ENCODE peak calls at places on chromosomes 16 and 17, in seven cellular contexts. A is HCT116, R is ovary, G is body of pancreas, J is transverse colon, S is GM12878, Y is breast epithelium. H is an unnamed sample.

GRCh38 chr16:54097774-54098173 is 188.8 kb downstream of the IRX3 start:
- DNase-seq in A (no peak), R (no peak), G (no peak), J (no peak), S (no peak), Y (no peak), H (no peak)

GRCh38 chr17:33284022-33284421 is 9.1 kb downstream of the ASIC2 start:
- DNase-seq in A (no peak), R (peak; percentile 59), G (peak; percentile 82), J (peak; percentile 36), S (no peak), Y (no peak), H (peak; percentile 32)

GRCh38 chr17:55830699-55831098 is 79.8 kb downstream of the PCTP start:
- DNase-seq in A (no peak), R (no peak), G (no peak), J (no peak), S (no peak), Y (no peak), H (no peak)

GRCh38 chr16:58177347-58177710 is 20.6 kb downstream of the CSNK2A2 start:
- DNase-seq in A (no peak), R (no peak), G (no peak), J (no peak), S (no peak), Y (no peak), H (no peak)

GRCh38 chr17:37532751-37533150 is 43.1 kb downstream of the DUSP14 start:
- DNase-seq in A (no peak), R (no peak), G (no peak), J (no peak), S (no peak), Y (no peak), H (no peak)

GRCh38 chr16:4677390-4677789 is 16.0 kb upstream of the NUDT16L1 start:
- DNase-seq in A (no peak), R (no peak), G (no peak), J (no peak), S (no peak), Y (no peak), H (peak; percentile 92)

GRCh38 chr16:77894054-77894632 is 105.8 kb downstream of the VAT1L start:
- DNase-seq in A (no peak), R (no peak), G (no peak), J (no peak), S (no peak), Y (no peak), H (peak; percentile 32)

GRCh38 chr17:31497994-31498826 is 106.7 kb downstream of the RAB11FIP4 start:
- DNase-seq in A (no peak), R (no peak), G (peak; percentile 62), J (no peak), S (no peak), Y (no peak), H (no peak)

GRCh38 chr17:43070872-43071271 is 45.8 kb downstream of the RND2 start:
- DNase-seq in A (no peak), R (no peak), G (no peak), J (no peak), S (no peak), Y (no peak), H (no peak)

GRCh38 chr16:78297066-78297666 is 197.7 kb downstream of the WWOX start:
- DNase-seq in A (no peak), R (no peak), G (peak; percentile 40), J (no peak), S (no peak), Y (no peak), H (no peak)

GRCh38 chr16:54817432-54817831 is 113.2 kb upstream of the IRX5 start:
- DNase-seq in A (no peak), R (no peak), G (no peak), J (no peak), S (no peak), Y (no peak), H (peak; percentile 33)

GRCh38 chr17:869067-869466 is 86.9 kb downstream of the MRM3 start:
- DNase-seq in A (no peak), R (peak; percentile 80), G (peak; percentile 31), J (peak; percentile 55), S (no peak), Y (no peak), H (no peak)

GRCh38 chr17:8225813-8226535 is 15.6 kb upstream of the AURKB start:
- DNase-seq in A (peak; percentile 74), R (no peak), G (peak; percentile 67), J (peak; percentile 54), S (peak; percentile 68), Y (no peak), H (no peak)

GRCh38 chr17:38871247-38871991 is 1.6 kb downstream of the LASP1 start:
- DNase-seq in A (no peak), R (peak; percentile 69), G (peak; percentile 90), J (peak; percentile 91), S (peak; percentile 45), Y (peak; percentile 59), H (peak; percentile 76)

GRCh38 chr16:4273858-4274291 is 1.1 kb upstream of the TFAP4 start:
- DNase-seq in A (peak; percentile 51), R (peak; percentile 67), G (peak; percentile 64), J (peak; percentile 55), S (no peak), Y (peak; percentile 64), H (peak; percentile 78)

GRCh38 chr16:21957687-21958346 is 4.7 kb downstream of the UQCRC2 start:
- DNase-seq in A (no peak), R (no peak), G (no peak), J (no peak), S (no peak), Y (no peak), H (no peak)

GRCh38 chr16:72013389-72013788 is 4.8 kb downstream of the DHODH start:
- DNase-seq in A (no peak), R (peak; percentile 69), G (no peak), J (no peak), S (no peak), Y (no peak), H (no peak)

GRCh38 chr17:29140051-29140582 is 40.1 kb downstream of the MYO18A start:
- DNase-seq in A (no peak), R (peak; percentile 88), G (peak; percentile 88), J (peak; percentile 86), S (no peak), Y (no peak), H (peak; percentile 94)

GRCh38 chr16:9362050-9362449 is 270.6 kb downstream of the HAPSTR1 start:
- DNase-seq in A (no peak), R (no peak), G (no peak), J (no peak), S (no peak), Y (no peak), H (no peak)

GRCh38 chr17:43784068-43784467 is 3.8 kb downstream of the CFAP97D1 start:
- DNase-seq in A (no peak), R (no peak), G (no peak), J (no peak), S (no peak), Y (no peak), H (no peak)

GRCh38 chr17:83089322-83090156 is 10.1 kb downstream of the METRNL start:
- DNase-seq in A (no peak), R (no peak), G (no peak), J (peak; percentile 78), S (no peak), Y (no peak), H (no peak)

GRCh38 chr17:35214631-35215273 is 20.6 kb upstream of the SLC35G3 start:
- DNase-seq in A (no peak), R (no peak), G (no peak), J (no peak), S (peak; percentile 8), Y (no peak), H (no peak)

DNA sequence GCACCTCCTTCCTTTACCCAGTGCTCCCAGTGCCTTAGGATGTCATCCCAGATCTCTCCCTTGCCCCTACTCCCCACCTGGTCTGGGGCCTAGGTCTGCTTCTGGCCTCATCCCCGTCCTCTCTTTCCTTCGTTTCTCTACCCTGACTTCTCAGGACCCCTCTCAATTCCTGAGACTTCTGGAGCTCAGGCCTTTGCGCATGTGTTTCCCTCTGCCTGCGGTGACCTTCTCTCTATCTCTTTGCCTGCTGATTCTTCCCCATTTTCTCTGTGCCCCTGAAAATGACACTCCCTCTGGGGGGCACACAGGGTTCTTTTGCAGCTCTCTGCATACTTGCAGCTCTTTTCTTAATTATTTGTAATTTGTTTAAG is 13.5 kb downstream of the ADORA2B start:
- DNase-seq in A (no peak), R (no peak), G (no peak), J (no peak), S (no peak), Y (no peak), H (no peak)
- H3K27ac ChIP-seq in A (peak overlapping the region; percentile 92), R (no peak overlapping the region), G (no peak overlapping the region), J (peak overlapping the region; percentile 29), S (peak overlapping the region; percentile 52), Y (no peak overlapping the region), H (no peak overlapping the region)

GRCh38 chr16:85432606-85433005 is 180.5 kb upstream of the GSE1 start:
- DNase-seq in A (no peak), R (peak; percentile 21), G (no peak), J (no peak), S (no peak), Y (no peak), H (peak; percentile 7)
- TF ChIP-seq POLR2A in A (no peak), R (no peak), G (no peak), J (no peak), S (no peak), Y (no peak), H (no peak)

GRCh38 chr16:64983983-64984382 is 137.9 kb downstream of the CDH11 start:
- DNase-seq in A (no peak), R (peak; percentile 45), G (peak; percentile 6), J (no peak), S (no peak), Y (no peak), H (peak; percentile 65)
- TF ChIP-seq CTCF in A (no peak), R (no peak), G (peak; percentile 9), J (peak; percentile 29), S (peak; percentile 55), Y (no peak), H (peak; percentile 35)

DNA sequence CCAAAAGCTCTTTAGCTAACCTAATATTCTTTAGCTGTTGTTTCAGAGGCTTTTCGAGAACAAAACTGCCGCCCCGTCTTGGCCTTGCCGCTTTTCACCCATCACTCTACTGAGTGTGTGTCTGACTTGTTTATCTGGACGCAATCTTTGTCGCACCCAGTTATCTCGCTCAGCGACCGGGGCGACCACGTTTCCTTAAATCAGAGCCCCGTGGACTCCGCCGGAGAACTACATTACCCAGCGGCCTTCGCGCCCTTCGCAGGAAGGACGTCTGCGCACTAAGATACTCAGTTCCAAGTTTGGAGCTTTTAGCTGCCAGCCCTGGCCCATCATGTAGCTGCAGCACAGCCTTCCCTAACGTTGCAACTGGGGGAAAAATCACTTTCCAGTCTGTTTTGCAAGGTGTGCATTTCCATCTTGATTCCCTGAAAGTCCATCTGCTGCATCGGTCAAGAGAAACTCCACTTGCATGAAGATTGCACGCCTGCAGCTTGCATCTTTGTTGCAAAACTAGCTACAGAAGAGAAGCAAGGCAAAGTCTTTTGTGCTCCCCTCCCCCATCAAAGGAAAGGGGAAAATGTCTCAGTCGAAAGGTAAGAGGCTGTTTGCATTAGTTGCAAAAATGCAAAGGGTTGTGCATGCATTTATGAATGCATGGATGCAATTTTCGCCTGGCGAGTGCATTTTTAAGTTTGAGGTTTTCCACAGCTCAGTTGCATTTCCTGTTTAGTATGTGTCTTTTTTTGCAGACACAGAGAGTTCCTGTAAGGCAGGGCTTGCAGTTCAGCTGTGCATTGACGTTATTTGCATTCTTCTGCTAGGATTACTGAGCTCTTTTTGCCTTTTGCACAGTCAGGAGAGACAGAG is at the start of gene MAP2K6:
- DNase-seq in A (no peak), R (peak; percentile 81), G (peak; percentile 86), J (peak; percentile 89), S (peak; percentile 60), Y (peak; percentile 63), H (peak; percentile 85)
- H3K27ac ChIP-seq in A (no peak within 1 kb of the TSS), R (no peak within 1 kb of the TSS), G (peak within 1 kb of the TSS; percentile 49), J (peak within 1 kb of the TSS; percentile 80), S (peak within 1 kb of the TSS; percentile 45), Y (peak within 1 kb of the TSS; percentile 61), H (no peak within 1 kb of the TSS)

H was measured in heart left ventricle.